ENCODE peak calls at places on chromosomes 2 and 18, in four cellular contexts. E, I, A and L are unnamed samples.

GRCh38 chr2:69298261-69298660 is 88.8 kb downstream of the GFPT1 start:
- DNase-seq in E (no peak), I (no peak), A (no peak), L (no peak)

GRCh38 chr18:44195394-44196140 is 485.1 kb upstream of the SETBP1 start:
- DNase-seq in E (no peak), I (no peak), A (no peak), L (no peak)

GRCh38 chr2:157875720-157876065 is 437 bp downstream of the ACVR1 start:
- DNase-seq in E (peak; percentile 66), I (peak; percentile 92), A (peak; percentile 31), L (no peak)

GRCh38 chr18:74567805-74568204 is 29.9 kb upstream of the ZNF407 start:
- DNase-seq in E (no peak), I (no peak), A (no peak), L (no peak)

GRCh38 chr2:159155315-159155714 is 131.2 kb downstream of the WDSUB1 start:
- DNase-seq in E (peak; percentile 72), I (no peak), A (peak; percentile 72), L (no peak)

GRCh38 chr2:234745347-234745746 is 206.5 kb upstream of the SH3BP4 start:
- DNase-seq in E (no peak), I (no peak), A (no peak), L (no peak)

GRCh38 chr2:144701259-144701658 is 181.3 kb upstream of the ZEB2 start:
- DNase-seq in E (no peak), I (no peak), A (no peak), L (no peak)

GRCh38 chr2:151767536-151767935 is 33.3 kb upstream of the NEB start:
- DNase-seq in E (no peak), I (no peak), A (no peak), L (no peak)

GRCh38 chr2:31831585-31831984 is 179.2 kb downstream of the MEMO1 start:
- DNase-seq in E (no peak), I (no peak), A (no peak), L (no peak)

GRCh38 chr2:97748397-97748796 is 35.0 kb downstream of the ZAP70 start:
- DNase-seq in E (no peak), I (peak; percentile 79), A (no peak), L (no peak)

GRCh38 chr18:28729321-28729720 is 552.4 kb upstream of the CDH2 start:
- DNase-seq in E (no peak), I (no peak), A (no peak), L (no peak)

GRCh38 chr2:26274058-26274613 is 29.4 kb downstream of the HADHB start:
- DNase-seq in E (peak; percentile 75), I (no peak), A (peak; percentile 90), L (no peak)

GRCh38 chr18:52888014-52888413 is 548.0 kb downstream of the DCC start:
- DNase-seq in E (no peak), I (no peak), A (no peak), L (no peak)

GRCh38 chr2:154133823-154134222 is 262.1 kb downstream of the GALNT13 start:
- DNase-seq in E (no peak), I (no peak), A (no peak), L (no peak)

GRCh38 chr18:77078671-77079070 is 53.9 kb downstream of the MBP start:
- DNase-seq in E (no peak), I (peak; percentile 73), A (no peak), L (no peak)

GRCh38 chr2:217714268-217714643 is 288.5 kb downstream of the TNS1 start:
- DNase-seq in E (no peak), I (no peak), A (no peak), L (no peak)

GRCh38 chr2:8617590-8617989 is 64.3 kb upstream of the ID2 start:
- DNase-seq in E (no peak), I (no peak), A (no peak), L (no peak)

GRCh38 chr2:151180123-151180522 is 81.5 kb downstream of the RBM43 start:
- DNase-seq in E (no peak), I (no peak), A (no peak), L (no peak)

GRCh38 chr2:238169021-238169707 is 10.4 kb downstream of the ERFE start:
- DNase-seq in E (no peak), I (no peak), A (no peak), L (no peak)
- TF ChIP-seq POLR2AphosphoS5 in E (no peak), I (no peak), A (no peak), L (peak; percentile 13)

GRCh38 chr2:223724831-223725230 is 112.6 kb downstream of the AP1S3 start:
- DNase-seq in E (no peak), I (no peak), A (no peak), L (no peak)

GRCh38 chr2:223725986-223726970 is 111.1 kb downstream of the AP1S3 start:
- DNase-seq in E (no peak), I (no peak), A (no peak), L (no peak)

GRCh38 chr2:223722226-223722625 is 115.2 kb downstream of the AP1S3 start:
- DNase-seq in E (no peak), I (no peak), A (no peak), L (no peak)

GRCh38 chr2:223723954-223724411 is 113.4 kb downstream of the AP1S3 start:
- DNase-seq in E (no peak), I (no peak), A (no peak), L (no peak)

DNA sequence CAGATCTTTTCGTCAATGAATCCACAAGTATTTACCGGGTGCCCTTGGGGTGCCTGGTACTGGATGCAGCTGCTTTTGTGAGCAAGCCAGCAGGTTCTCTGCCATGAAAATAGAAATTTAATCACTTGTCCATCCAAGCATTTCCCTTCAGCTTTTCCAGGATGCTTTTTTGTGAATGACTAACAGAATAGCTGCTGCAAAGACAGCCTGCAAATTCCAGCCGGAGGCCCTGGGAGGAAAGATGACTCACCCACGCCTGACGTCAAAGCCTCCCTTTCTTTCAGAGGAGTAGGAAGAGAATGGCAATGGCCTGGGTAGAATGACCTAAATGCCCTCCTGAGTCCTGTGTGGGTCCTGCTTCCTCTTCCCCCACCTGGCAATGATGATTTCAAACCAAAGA is 111.9 kb downstream of the AP1S3 start:
- DNase-seq in E (peak; percentile 69), I (peak; percentile 75), A (peak; percentile 58), L (no peak)
- TF ChIP-seq POLR2AphosphoS5 in E (no peak), I (no peak), A (peak; percentile 65), L (no peak)

GRCh38 chr18:36736094-36736493 is 92.7 kb downstream of the TPGS2 start:
- DNase-seq in E (no peak), I (no peak), A (no peak), L (no peak)

GRCh38 chr18:36732264-36732663 is 96.5 kb downstream of the TPGS2 start:
- DNase-seq in E (no peak), I (no peak), A (peak; percentile 30), L (no peak)

GRCh38 chr18:36733150-36733549 is 95.7 kb downstream of the TPGS2 start:
- DNase-seq in E (no peak), I (no peak), A (no peak), L (no peak)

GRCh38 chr18:36735130-36735529 is 93.7 kb downstream of the TPGS2 start:
- DNase-seq in E (no peak), I (no peak), A (no peak), L (no peak)

GRCh38 chr18:36734589-36734988 is 94.2 kb downstream of the TPGS2 start:
- DNase-seq in E (no peak), I (no peak), A (no peak), L (no peak)
- TF ChIP-seq POLR2AphosphoS5 in E (no peak), I (no peak), A (no peak), L (no peak)

DNA sequence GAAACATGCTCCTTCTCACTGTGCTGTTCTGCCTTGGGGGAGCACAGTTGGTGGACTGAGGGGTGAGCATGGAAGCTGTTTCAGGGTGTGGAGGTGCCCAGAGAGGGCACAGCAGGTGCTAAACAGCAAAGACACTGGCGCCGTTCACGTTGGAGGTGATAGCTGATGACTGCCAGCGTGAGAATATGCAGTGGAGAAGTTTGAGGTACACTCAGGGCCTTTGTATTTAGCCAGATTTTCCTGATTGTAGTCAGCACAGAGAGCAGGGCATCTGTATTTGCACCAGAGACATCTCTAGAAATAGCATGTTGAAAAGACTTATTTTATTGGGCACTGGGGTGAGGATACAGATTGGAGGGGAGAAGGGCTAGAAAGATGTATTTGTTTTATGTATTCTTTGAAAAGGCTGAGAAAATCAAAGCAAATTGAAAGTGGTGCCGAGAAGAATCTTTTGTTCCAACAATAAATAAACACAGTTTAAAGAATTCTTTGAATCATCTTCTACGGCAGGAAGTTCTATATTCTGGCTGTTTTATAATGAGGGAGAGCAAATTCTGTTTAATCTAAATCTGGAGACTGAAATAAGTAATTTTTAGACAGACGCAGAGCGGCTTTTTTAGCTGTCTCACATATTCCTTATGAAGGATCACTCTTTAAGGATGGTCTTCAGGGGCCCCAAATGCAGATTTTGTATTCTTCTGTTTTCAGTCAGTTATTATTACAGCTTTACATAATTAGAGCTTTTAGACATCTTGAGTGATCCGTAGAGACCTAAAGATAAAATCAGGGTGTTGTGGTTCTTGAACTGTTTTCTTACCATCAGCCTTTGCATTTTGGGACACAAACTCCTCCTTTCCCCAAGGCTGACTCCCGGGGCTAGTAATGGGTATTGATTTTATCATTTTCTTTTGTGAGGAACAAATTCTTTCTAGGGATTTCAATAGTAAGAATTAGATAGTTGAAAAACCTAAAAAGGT is 7.1 kb downstream of the ZNF532 start:
- DNase-seq in E (no peak), I (no peak), A (no peak), L (no peak)
- TF ChIP-seq POLR2AphosphoS5 in E (no peak), I (no peak), A (no peak), L (no peak)

GRCh38 chr2:132416996-132417395 is 391 bp downstream of the GPR39 start:
- DNase-seq in E (no peak), I (no peak), A (no peak), L (no peak)

GRCh38 chr2:132417430-132418035 is 928 bp downstream of the GPR39 start:
- DNase-seq in E (no peak), I (peak; percentile 75), A (no peak), L (no peak)

GRCh38 chr2:132412021-132412420 is 4.6 kb upstream of the GPR39 start:
- DNase-seq in E (no peak), I (no peak), A (no peak), L (no peak)

GRCh38 chr2:132416080-132416911 is at the start of gene GPR39:
- DNase-seq in E (peak; percentile 94), I (no peak), A (peak; percentile 80), L (no peak)

GRCh38 chr2:132415256-132416079 is 1.1 kb upstream of the GPR39 start:
- DNase-seq in E (no peak), I (no peak), A (no peak), L (no peak)
- TF ChIP-seq POLR2AphosphoS5 in E (no peak), I (no peak), A (no peak), L (no peak)